ENCODE peak calls at places on chromosome X, in four cellular contexts. J, Q, X and L are unnamed samples.
A peak's percentile ranks its signal among the peaks of the same experiment; 100 is the strongest.

GRCh38 chrX:48558270-48558669 is 16.0 kb upstream of the RBM3 start:
- DNase-seq in J (no peak), Q (peak; percentile 93), X (no peak), L (no peak)

GRCh38 chrX:1170243-1170642 is 42.2 kb downstream of the CRLF2 start:
- DNase-seq in X (no peak), Q (no peak), J (no peak), L (no peak)

GRCh38 chrX:41388543-41388942 is 54.6 kb downstream of the DDX3X start:
- DNase-seq in X (no peak), J (no peak), Q (no peak), L (no peak)

GRCh38 chrX:37357436-37357835 is 8.3 kb downstream of the PRRG1 start:
- DNase-seq in Q (no peak), X (no peak), J (no peak), L (no peak)

GRCh38 chrX:99301990-99302389 is 1108.1 kb downstream of the PCDH19 start:
- DNase-seq in J (peak; percentile 7), X (no peak), Q (peak; percentile 17), L (no peak)

GRCh38 chrX:139834879-139835278 is 98.0 kb downstream of the ATP11C start:
- DNase-seq in Q (no peak), X (no peak), J (no peak), L (no peak)

GRCh38 chrX:25523574-25523973 is 507.8 kb upstream of the ARX start:
- DNase-seq in J (peak; percentile 1), Q (peak; percentile 20), X (no peak), L (no peak)

GRCh38 chrX:11970935-11971334 is 167.3 kb upstream of the FRMPD4 start:
- DNase-seq in Q (peak; percentile 44), J (no peak), X (no peak), L (no peak)

GRCh38 chrX:119266364-119266995 is 30.4 kb downstream of the PGRMC1 start:
- DNase-seq in J (peak; percentile 21), X (no peak), Q (peak; percentile 7), L (no peak)

GRCh38 chrX:45850775-45851433 is 650.2 kb upstream of the DIPK2B start:
- DNase-seq in J (no peak), X (no peak), Q (peak; percentile 24), L (no peak)

GRCh38 chrX:69320116-69320515 is 154.9 kb upstream of the PJA1 start:
- DNase-seq in Q (no peak), X (no peak), J (no peak), L (no peak)

GRCh38 chrX:103488332-103488731 is 31.0 kb downstream of the RAB40A start:
- DNase-seq in Q (no peak), J (peak; percentile 1), X (no peak), L (no peak)

GRCh38 chrX:116379854-116380253 is 56.6 kb upstream of the SLC6A14 start:
- DNase-seq in J (no peak), Q (peak; percentile 92), X (peak; percentile 8), L (no peak)

GRCh38 chrX:44898411-44899221 is 25.6 kb downstream of the KDM6A start:
- DNase-seq in X (no peak), J (peak; percentile 33), Q (peak; percentile 76), L (no peak)

GRCh38 chrX:16978193-16978984 is 31.9 kb downstream of the REPS2 start:
- DNase-seq in X (no peak), J (no peak), Q (no peak), L (no peak)

GRCh38 chrX:132114607-132115006 is 13.2 kb downstream of the FRMD7 start:
- DNase-seq in X (no peak), Q (no peak), J (no peak), L (no peak)

GRCh38 chrX:40887476-40887875 is 152.1 kb upstream of the MED14 start:
- DNase-seq in J (no peak), Q (no peak), X (no peak), L (no peak)

GRCh38 chrX:10979956-10980355 is 131.2 kb upstream of the HCCS start:
- DNase-seq in J (no peak), X (no peak), Q (peak; percentile 71), L (no peak)

GRCh38 chrX:69362889-69363288 is 141.2 kb upstream of the NALF2 start:
- DNase-seq in Q (no peak), J (no peak), X (no peak), L (no peak)

GRCh38 chrX:129572422-129572821 is 32.4 kb downstream of the OCRL start:
- DNase-seq in X (no peak), J (no peak), Q (no peak), L (no peak)

GRCh38 chrX:143047511-143047910 is 21.8 kb downstream of the SPANXN4 start:
- DNase-seq in J (no peak), X (no peak), Q (no peak), L (no peak)

GRCh38 chrX:107712231-107713204 is 63.1 kb downstream of the TSC22D3 start:
- DNase-seq in Q (peak; percentile 70), J (no peak), X (peak; percentile 80), L (no peak)

GRCh38 chrX:107716045-107716684 is 59.4 kb downstream of the TSC22D3 start:
- DNase-seq in Q (no peak), J (peak; percentile 24), X (no peak), L (no peak)

GRCh38 chrX:107715331-107716044 is 60.1 kb downstream of the TSC22D3 start:
- DNase-seq in J (peak; percentile 31), X (no peak), Q (peak; percentile 72), L (no peak)

GRCh38 chrX:107713205-107714195 is 62.1 kb downstream of the TSC22D3 start:
- DNase-seq in X (peak; percentile 71), Q (no peak), J (no peak), L (no peak)

GRCh38 chrX:107714196-107714811 is 61.3 kb downstream of the TSC22D3 start:
- DNase-seq in X (peak; percentile 59), Q (no peak), J (no peak), L (no peak)
- TF ChIP-seq CTCF in X (peak; percentile 29), Q (peak; percentile 11), J (peak; percentile 33), L (no peak)

GRCh38 chrX:2609431-2610238 is 81.5 kb upstream of the CD99 start:
- DNase-seq in J (peak; percentile 18), Q (peak; percentile 45), X (no peak), L (no peak)
- TF ChIP-seq CTCF in J (peak; percentile 16), Q (peak; percentile 20), X (peak; percentile 35), L (no peak)

GRCh38 chrX:88425739-88426138 is 321.3 kb upstream of the CPXCR1 start:
- DNase-seq in Q (no peak), J (no peak), X (no peak), L (no peak)
- TF ChIP-seq CTCF in Q (no peak), J (no peak), X (no peak), L (no peak)

GRCh38 chrX:72107320-72107719 is 24.4 kb downstream of the RTL5 start:
- DNase-seq in X (no peak), J (no peak), Q (peak; percentile 75), L (no peak)
- TF ChIP-seq CTCF in X (no peak), J (no peak), Q (no peak), L (no peak)

GRCh38 chrX:24145340-24146186 is 4.0 kb upstream of the ZFX start:
- DNase-seq in Q (peak; percentile 69), X (no peak), J (no peak), L (no peak)
- TF ChIP-seq CTCF in Q (no peak), X (no peak), J (peak; percentile 13), L (no peak)

GRCh38 chrX:63812826-63813225 is 27.8 kb upstream of the ARHGEF9 start:
- DNase-seq in J (no peak), Q (no peak), X (no peak), L (no peak)
- TF ChIP-seq CTCF in J (peak; percentile 25), Q (no peak), X (no peak), L (no peak)

GRCh38 chrX:18210470-18210869 is 10.2 kb downstream of the BEND2 start:
- DNase-seq in X (no peak), J (no peak), Q (peak; percentile 13), L (no peak)
- TF ChIP-seq CTCF in X (peak; percentile 35), J (peak; percentile 46), Q (no peak), L (no peak)

DNA sequence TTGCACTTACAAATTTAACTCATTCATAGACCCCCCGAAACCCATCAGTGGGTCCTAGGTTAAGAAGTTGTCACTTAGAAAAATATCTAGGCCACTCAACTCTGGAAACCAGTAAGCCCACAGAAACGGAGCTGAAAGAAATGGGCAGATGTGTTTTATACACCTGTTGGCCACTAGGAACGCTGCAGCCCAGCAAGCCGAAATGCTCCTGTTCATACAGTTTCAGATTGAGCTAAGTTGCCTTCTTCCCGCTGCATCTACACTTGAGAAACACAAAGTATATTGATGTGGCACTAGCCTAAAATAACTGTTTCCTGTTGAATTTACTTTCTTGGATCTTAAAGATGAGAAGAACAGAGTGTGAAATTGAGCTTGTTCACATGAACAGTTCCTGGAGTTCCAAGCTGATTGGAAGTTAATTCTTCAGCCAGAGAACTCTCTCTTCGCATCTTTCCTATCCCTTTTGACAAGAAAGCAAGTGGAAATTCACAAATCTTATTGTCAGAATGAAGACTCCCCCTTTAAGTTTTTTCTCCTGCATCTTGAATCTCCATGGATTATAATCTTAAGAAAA is 174.1 kb downstream of the RBMX2 start:
- DNase-seq in J (peak; percentile 31), X (no peak), Q (peak; percentile 31), L (no peak)
- TF ChIP-seq CTCF in J (peak; percentile 75), X (peak; percentile 58), Q (peak; percentile 75), L (no peak)

GRCh38 chrX:149916745-149917392 is 12.5 kb upstream of the HSFX4 start:
- DNase-seq in J (peak; percentile 16), Q (no peak), X (no peak), L (no peak)
- TF ChIP-seq CTCF in J (no peak), Q (no peak), X (no peak), L (no peak)